ENCODE peak calls at places on chromosome 1, in ten cellular contexts. Z is stimulated activated CD4-positive, alpha-beta T cell treated with anti-CD3 and anti-CD28 coated beads, Interleukin-4, amount 100 ng/mL, for 24 hours; F is NCI-H1694; R is occipital lobe; I is RCC 7860; N is T-helper 1 cell; T is AG04450; D is EH; G is CD4-positive, CD25-positive, alpha-beta regulatory T cell; W is midbrain. B is an unnamed sample.

GRCh38 chr1:117681093-117681950 is 75.5 kb downstream of the TENT5C start:
- DNase-seq in F (no peak), Z (no peak), G (no peak), R (no peak), T (no peak), N (no peak), W (no peak), D (no peak), I (no peak), B (no peak)

GRCh38 chr1:55047611-55048010 is 8.3 kb downstream of the PCSK9 start:
- DNase-seq in G (no peak), R (no peak), N (no peak), W (no peak), T (no peak), I (no peak), F (no peak), Z (no peak), D (no peak), B (no peak)

GRCh38 chr1:109880961-109881894 is 29.4 kb upstream of the CSF1 start:
- DNase-seq in Z (no peak), N (no peak), G (no peak), F (no peak), W (no peak), T (no peak), D (no peak), I (peak), R (no peak), B (no peak)

GRCh38 chr1:206933333-206933945 is 11.7 kb upstream of the FCMR start:
- DNase-seq in T (no peak), W (no peak), D (peak), N (peak), F (no peak), Z (peak), G (peak), I (no peak), R (no peak), B (no peak)

GRCh38 chr1:116228501-116228900 is 117.3 kb downstream of the MAB21L3 start:
- DNase-seq in G (no peak), F (no peak), W (no peak), Z (no peak), T (no peak), R (no peak), D (no peak), I (no peak), N (no peak), B (no peak)

GRCh38 chr1:8821084-8821483 is 3.6 kb upstream of the RERE start:
- DNase-seq in W (no peak), F (no peak), T (no peak), R (no peak), I (peak), D (no peak), N (no peak), Z (no peak), G (no peak), B (peak)

GRCh38 chr1:58815069-58815679 is 31.3 kb upstream of the JUN start:
- DNase-seq in I (peak), W (no peak), R (peak), N (peak), Z (peak), F (no peak), D (peak), T (peak), G (peak), B (no peak)

GRCh38 chr1:18557621-18558465 is 72.8 kb upstream of the PAX7 start:
- DNase-seq in W (peak), D (peak), G (no peak), F (peak), N (no peak), Z (peak), R (peak), T (no peak), I (no peak), B (peak)

GRCh38 chr1:38609166-38609880 is 250.2 kb downstream of the RRAGC start:
- DNase-seq in R (no peak), I (no peak), Z (no peak), W (no peak), G (no peak), D (no peak), T (no peak), N (no peak), F (no peak), B (no peak)

GRCh38 chr1:46152021-46152420 is 19.6 kb upstream of the PIK3R3 start:
- DNase-seq in W (no peak), T (peak), D (peak), N (no peak), R (no peak), Z (no peak), I (no peak), G (no peak), F (no peak), B (no peak)

GRCh38 chr1:108009603-108010195 is 44.7 kb upstream of the VAV3 start:
- DNase-seq in W (no peak), R (no peak), F (no peak), G (no peak), Z (no peak), D (peak), I (peak), T (no peak), N (no peak), B (no peak)

GRCh38 chr1:28115267-28115666 is 26.9 kb upstream of the EYA3 start:
- DNase-seq in F (no peak), W (no peak), D (peak), Z (peak), R (no peak), G (no peak), N (no peak), I (no peak), T (no peak), B (no peak)

GRCh38 chr1:109425391-109425790 is 857 bp downstream of the PSMA5 start:
- DNase-seq in R (no peak), T (no peak), G (no peak), D (peak), N (no peak), W (no peak), F (no peak), I (peak), Z (no peak), B (no peak)

GRCh38 chr1:158686430-158687009 is at the start of gene SPTA1:
- DNase-seq in F (no peak), N (no peak), Z (no peak), W (no peak), G (no peak), T (no peak), I (no peak), R (no peak), D (no peak), B (no peak)

GRCh38 chr1:220700591-220701179 is 10.5 kb downstream of the C1orf115 start:
- DNase-seq in F (no peak), D (no peak), Z (no peak), W (peak), G (no peak), N (no peak), T (no peak), I (no peak), R (no peak), B (no peak)

GRCh38 chr1:113652773-113653172 is 106.5 kb downstream of the PHTF1 start:
- DNase-seq in Z (no peak), F (no peak), W (no peak), D (no peak), G (no peak), N (no peak), R (no peak), T (no peak), I (no peak), B (no peak)

GRCh38 chr1:110005971-110006370 is 21.4 kb downstream of the AHCYL1 start:
- DNase-seq in D (peak), I (no peak), Z (no peak), T (peak), G (no peak), F (no peak), R (no peak), N (no peak), W (no peak), B (no peak)

GRCh38 chr1:48776400-48777218 is at the start of gene BEND5:
- DNase-seq in T (peak), W (peak), Z (peak), F (peak), I (no peak), D (no peak), R (peak), N (peak), G (peak), B (peak)

GRCh38 chr1:71593523-71593922 is 512.7 kb upstream of the ZRANB2 start:
- DNase-seq in I (no peak), R (no peak), Z (no peak), N (no peak), F (no peak), G (no peak), T (no peak), D (peak), W (no peak), B (peak)

GRCh38 chr1:43282220-43283195 is 2.9 kb downstream of the C1orf210 start:
- DNase-seq in W (peak), G (no peak), D (no peak), N (no peak), I (no peak), F (no peak), T (no peak), Z (no peak), R (no peak), B (no peak)

GRCh38 chr1:159204791-159205141 is at the start of gene ACKR1:
- DNase-seq in Z (no peak), T (no peak), N (no peak), W (no peak), I (no peak), D (no peak), F (no peak), R (no peak), G (no peak), B (no peak)

GRCh38 chr1:235161685-235162327 is 756 bp upstream of the RBM34 start:
- DNase-seq in F (no peak), T (no peak), G (no peak), N (no peak), Z (no peak), W (no peak), R (no peak), I (no peak), D (no peak), B (no peak)

GRCh38 chr1:74395492-74395891 is 116.9 kb downstream of the LRRC53 start:
- DNase-seq in Z (no peak), F (no peak), T (peak), G (no peak), R (no peak), W (no peak), D (no peak), N (no peak), I (no peak), B (no peak)

GRCh38 chr1:185680453-185680852 is 53.7 kb upstream of the HMCN1 start:
- DNase-seq in I (no peak), G (no peak), W (no peak), F (no peak), Z (no peak), R (no peak), D (no peak), T (no peak), N (no peak), B (no peak)

GRCh38 chr1:76083189-76083588 is 8.6 kb downstream of the ST6GALNAC3 start:
- DNase-seq in N (no peak), Z (no peak), W (peak), G (no peak), T (no peak), D (no peak), I (no peak), F (no peak), R (no peak), B (no peak)

B was measured in NCI-H2171 treated with DMSO at 0.1 percent for 48 hours.